ENCODE peak calls at places on chromosomes 13 and 19, in seven cellular contexts. O, S, C, G, L, H and P are unnamed samples.

GRCh38 chr13:90395348-90395747 is 952.1 kb upstream of the MIR17HG start:
- DNase-seq in O (no peak), S (no peak), C (no peak), G (no peak), L (no peak), H (no peak), P (no peak)

GRCh38 chr13:26050568-26051230 is 1.1 kb downstream of the SHISA2 start:
- DNase-seq in O (no peak), S (no peak), C (peak), G (no peak), L (no peak), H (no peak), P (no peak)

GRCh38 chr13:59776924-59777690 is 386.6 kb downstream of the DIAPH3 start:
- DNase-seq in O (no peak), S (peak), C (no peak), G (no peak), L (no peak), H (peak), P (peak)

GRCh38 chr19:43594710-43595604 is 977 bp downstream of the IRGQ start:
- DNase-seq in O (peak), S (no peak), C (peak), G (peak), L (no peak), H (peak), P (peak)

GRCh38 chr19:37977992-37978391 is 71.0 kb downstream of the SIPA1L3 start:
- DNase-seq in O (no peak), S (peak), C (no peak), G (no peak), L (no peak), H (no peak), P (no peak)

GRCh38 chr13:45718992-45719391 is 16.9 kb downstream of the CBY2 start:
- DNase-seq in O (no peak), S (no peak), C (no peak), G (no peak), L (no peak), H (no peak), P (no peak)

GRCh38 chr19:29217591-29217990 is 4.6 kb upstream of the UQCRFS1 start:
- DNase-seq in O (no peak), S (no peak), C (no peak), G (no peak), L (no peak), H (no peak), P (no peak)

GRCh38 chr19:50796634-50797428 is 6.6 kb downstream of the ACP4 start:
- DNase-seq in O (no peak), S (no peak), C (no peak), G (no peak), L (no peak), H (no peak), P (no peak)

GRCh38 chr13:50969691-50970090 is 60.1 kb downstream of the RNASEH2B start:
- DNase-seq in O (no peak), S (no peak), C (peak), G (peak), L (no peak), H (no peak), P (no peak)

GRCh38 chr19:13262450-13262849 is 112.2 kb downstream of the IER2 start:
- DNase-seq in O (no peak), S (no peak), C (peak), G (no peak), L (no peak), H (peak), P (peak)

GRCh38 chr13:102902789-102903347 is 57.0 kb downstream of the ERCC5 start:
- DNase-seq in O (no peak), S (no peak), C (peak), G (peak), L (no peak), H (no peak), P (no peak)

GRCh38 chr19:51784922-51785690 is 9.9 kb upstream of the FPR3 start:
- DNase-seq in O (no peak), S (no peak), C (no peak), G (no peak), L (no peak), H (peak), P (peak)

GRCh38 chr19:33386361-33386858 is 12.9 kb downstream of the CEBPG start:
- DNase-seq in O (no peak), S (no peak), C (no peak), G (no peak), L (no peak), H (no peak), P (no peak)

GRCh38 chr19:11364296-11364904 is 9.2 kb downstream of the PLPPR2 start:
- DNase-seq in O (no peak), S (no peak), C (no peak), G (no peak), L (no peak), H (no peak), P (no peak)

GRCh38 chr13:52085416-52085815 is 43.5 kb downstream of the NEK5 start:
- DNase-seq in O (no peak), S (peak), C (peak), G (no peak), L (no peak), H (no peak), P (no peak)

GRCh38 chr13:76667551-76667950 is 218.7 kb downstream of the KCTD12 start:
- DNase-seq in O (no peak), S (peak), C (peak), G (no peak), L (no peak), H (no peak), P (peak)

GRCh38 chr13:20227730-20228129 is 4.4 kb downstream of the GJB6 start:
- DNase-seq in O (no peak), S (no peak), C (no peak), G (no peak), L (no peak), H (no peak), P (no peak)

GRCh38 chr13:107685876-107686275 is 529.5 kb downstream of the LIG4 start:
- DNase-seq in O (no peak), S (no peak), C (no peak), G (no peak), L (no peak), H (no peak), P (no peak)

GRCh38 chr13:60720590-60720989 is 323.6 kb downstream of the TDRD3 start:
- DNase-seq in O (no peak), S (no peak), C (no peak), G (no peak), L (no peak), H (no peak), P (no peak)

GRCh38 chr13:20206065-20206725 is 13.5 kb upstream of the GJB2 start:
- DNase-seq in O (no peak), S (no peak), C (no peak), G (no peak), L (no peak), H (no peak), P (no peak)

GRCh38 chr13:42538996-42539395 is 35.0 kb upstream of the TNFSF11 start:
- DNase-seq in O (no peak), S (no peak), C (no peak), G (no peak), L (no peak), H (no peak), P (no peak)

GRCh38 chr13:36193151-36193855 is 21.1 kb downstream of the SOHLH2 start:
- DNase-seq in O (no peak), S (no peak), C (no peak), G (no peak), L (no peak), H (peak), P (peak)

GRCh38 chr13:104936304-104936703 is 1599.2 kb downstream of the EFNB2 start:
- DNase-seq in O (no peak), S (no peak), C (no peak), G (no peak), L (no peak), H (no peak), P (no peak)

GRCh38 chr13:40786568-40786996 is 2.8 kb upstream of the SLC25A15 start:
- DNase-seq in O (no peak), S (no peak), C (no peak), G (no peak), L (no peak), H (no peak), P (no peak)

GRCh38 chr19:37304190-37304883 is 66.6 kb upstream of the ZNF527 start:
- DNase-seq in O (no peak), S (no peak), C (peak), G (no peak), L (no peak), H (no peak), P (no peak)

GRCh38 chr19:55082023-55082851 is 6.6 kb downstream of the EPS8L1 start:
- DNase-seq in O (no peak), S (no peak), C (peak), G (no peak), L (no peak), H (peak), P (no peak)

GRCh38 chr13:43360911-43361605 is 337.7 kb downstream of the DNAJC15 start:
- DNase-seq in O (no peak), S (no peak), C (peak), G (no peak), L (no peak), H (no peak), P (no peak)

GRCh38 chr13:109840201-109840892 is 54.0 kb upstream of the IRS2 start:
- DNase-seq in O (no peak), S (no peak), C (no peak), G (no peak), L (no peak), H (peak), P (peak)

GRCh38 chr19:2446390-2446789 is 10.4 kb downstream of the LMNB2 start:
- DNase-seq in O (no peak), S (no peak), C (no peak), G (no peak), L (no peak), H (no peak), P (no peak)
- H3K27ac ChIP-seq in O (no peak), S (no peak), C (no peak), G (no peak), L (no peak), H (no peak), P (peak)

GRCh38 chr13:98315466-98315865 is 138.4 kb upstream of the RNF113B start:
- DNase-seq in O (no peak), S (no peak), C (no peak), G (no peak), L (no peak), H (no peak), P (no peak)
- H3K27ac ChIP-seq in O (no peak), S (no peak), C (no peak), G (no peak), L (no peak), H (no peak), P (no peak)

GRCh38 chr19:21569497-21569870 is 64.1 kb downstream of the ZNF429 start:
- DNase-seq in O (peak), S (no peak), C (no peak), G (no peak), L (no peak), H (peak), P (no peak)

GRCh38 chr19:21566073-21566472 is 60.7 kb downstream of the ZNF429 start:
- DNase-seq in O (no peak), S (no peak), C (no peak), G (no peak), L (no peak), H (no peak), P (peak)

GRCh38 chr19:21574607-21575006 is 69.2 kb downstream of the ZNF429 start:
- DNase-seq in O (no peak), S (no peak), C (no peak), G (no peak), L (no peak), H (no peak), P (no peak)

GRCh38 chr19:21571316-21571715 is 65.9 kb downstream of the ZNF429 start:
- DNase-seq in O (no peak), S (no peak), C (no peak), G (no peak), L (no peak), H (no peak), P (no peak)

GRCh38 chr19:21568816-21569496 is 63.6 kb downstream of the ZNF429 start:
- DNase-seq in O (peak), S (no peak), C (no peak), G (no peak), L (no peak), H (peak), P (no peak)
- H3K27ac ChIP-seq in O (no peak), S (no peak), C (no peak), G (no peak), L (no peak), H (no peak), P (no peak)

DNA sequence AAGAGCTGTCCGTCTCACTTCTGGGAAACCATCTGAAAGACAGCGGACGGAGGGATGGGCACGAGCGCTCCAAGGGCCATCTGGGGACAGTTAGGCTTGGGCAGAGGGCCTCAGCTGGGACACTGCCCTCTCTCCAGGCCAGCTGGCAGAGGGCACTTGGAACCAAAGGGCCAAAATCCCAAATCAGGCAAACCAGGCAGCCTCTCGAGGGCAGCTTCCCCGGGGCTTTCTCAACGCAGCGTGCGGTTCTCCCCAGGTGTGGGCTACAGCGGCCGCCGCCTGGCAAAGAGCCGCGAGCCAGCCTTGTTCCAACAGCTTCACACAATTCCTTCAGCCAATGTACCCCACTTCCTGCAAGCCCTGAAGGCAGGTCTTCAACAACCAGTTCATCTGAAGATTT is 5.0 kb downstream of the MLLT1 start:
- DNase-seq in O (no peak), S (no peak), C (no peak), G (no peak), L (no peak), H (no peak), P (no peak)
- H3K27ac ChIP-seq in O (peak), S (peak), C (peak), G (no peak), L (peak), H (no peak), P (peak)

GRCh38 chr19:19452241-19453128 is 47.0 kb downstream of the GATAD2A start:
- DNase-seq in O (no peak), S (no peak), C (no peak), G (no peak), L (no peak), H (no peak), P (no peak)

GRCh38 chr19:19448238-19448544 is 42.7 kb downstream of the GATAD2A start:
- DNase-seq in O (no peak), S (no peak), C (no peak), G (no peak), L (no peak), H (no peak), P (no peak)

GRCh38 chr19:19453129-19453461 is 47.6 kb downstream of the GATAD2A start:
- DNase-seq in O (no peak), S (no peak), C (no peak), G (no peak), L (no peak), H (no peak), P (no peak)

GRCh38 chr19:19447536-19448237 is 42.2 kb downstream of the GATAD2A start:
- DNase-seq in O (no peak), S (no peak), C (no peak), G (no peak), L (no peak), H (no peak), P (no peak)

GRCh38 chr19:19451429-19452240 is 46.2 kb downstream of the GATAD2A start:
- DNase-seq in O (no peak), S (no peak), C (no peak), G (no peak), L (no peak), H (no peak), P (no peak)
- H3K27ac ChIP-seq in O (no peak), S (no peak), C (no peak), G (no peak), L (no peak), H (peak), P (peak)

GRCh38 chr19:39352549-39353285 is 10.5 kb downstream of the SAMD4B start:
- DNase-seq in O (no peak), S (no peak), C (no peak), G (no peak), L (no peak), H (no peak), P (no peak)
- H3K27ac ChIP-seq in O (no peak), S (no peak), C (no peak), G (no peak), L (no peak), H (no peak), P (no peak)